ENCODE peak calls at places on chromosomes 6 and 20, in four cellular contexts. P is IMR-90, F is H9, K is H1. N is an unnamed sample.
A peak's percentile ranks its signal among the peaks of the same experiment; 100 is the strongest.

GRCh38 chr20:44600301-44600700 is 17.9 kb downstream of the PKIG start:
- DNase-seq in F (no peak), P (no peak), K (no peak), N (no peak)

GRCh38 chr6:40789143-40789764 is 202.1 kb upstream of the LRFN2 start:
- DNase-seq in K (no peak), F (no peak), P (no peak), N (peak; percentile 89)

GRCh38 chr6:127267742-127268588 is 1.3 kb downstream of the RNF146 start:
- DNase-seq in K (no peak), F (no peak), P (no peak), N (no peak)

GRCh38 chr6:73285674-73286283 is 22.8 kb upstream of the KHDC1 start:
- DNase-seq in K (no peak), P (peak; percentile 76), F (no peak), N (peak; percentile 64)

GRCh38 chr6:75656479-75656878 is 54.8 kb downstream of the SENP6 start:
- DNase-seq in F (no peak), K (no peak), P (no peak), N (no peak)

GRCh38 chr6:81465859-81466258 is 286.6 kb downstream of the TENT5A start:
- DNase-seq in F (no peak), P (peak; percentile 24), K (no peak), N (peak; percentile 47)

GRCh38 chr6:44247338-44248302 is 719 bp downstream of the HSP90AB1 start:
- DNase-seq in K (no peak), P (peak; percentile 38), F (no peak), N (peak; percentile 88)

GRCh38 chr6:81401970-81402690 is 350.4 kb downstream of the TENT5A start:
- DNase-seq in P (peak; percentile 52), F (no peak), K (no peak), N (no peak)

GRCh38 chr20:11229772-11230171 is 556.0 kb upstream of the JAG1 start:
- DNase-seq in K (no peak), F (no peak), P (peak; percentile 99), N (peak; percentile 72)

GRCh38 chr6:76885861-76886301 is 577.4 kb downstream of the HTR1B start:
- DNase-seq in F (no peak), P (peak; percentile 19), K (no peak), N (no peak)

GRCh38 chr20:50594591-50595432 is 84.6 kb downstream of the PTPN1 start:
- DNase-seq in F (peak; percentile 52), K (no peak), P (no peak), N (peak; percentile 74)

GRCh38 chr20:31713312-31714049 is 9.2 kb downstream of the BCL2L1 start:
- DNase-seq in K (no peak), P (peak; percentile 91), F (peak; percentile 56), N (peak; percentile 90)

GRCh38 chr20:14374191-14374590 is 36.8 kb upstream of the FLRT3 start:
- DNase-seq in K (no peak), P (no peak), F (no peak), N (peak; percentile 72)

GRCh38 chr20:50514750-50515149 is 4.6 kb downstream of the PTPN1 start:
- DNase-seq in P (no peak), F (no peak), K (no peak), N (no peak)

GRCh38 chr6:8803181-8803760 is 367.9 kb upstream of the SLC35B3 start:
- DNase-seq in K (no peak), P (no peak), F (no peak), N (no peak)

GRCh38 chr20:20856956-20857355 is 144.5 kb upstream of the RALGAPA2 start:
- DNase-seq in P (no peak), F (no peak), K (no peak), N (no peak)

GRCh38 chr6:22062807-22063408 is 233.9 kb downstream of the PRL start:
- DNase-seq in P (no peak), K (no peak), F (no peak), N (no peak)

GRCh38 chr6:152270301-152270925 is 366.7 kb downstream of the SYNE1 start:
- DNase-seq in K (no peak), P (peak; percentile 70), F (no peak), N (peak; percentile 81)

GRCh38 chr6:49969588-49969987 is at the start of gene DEFB113:
- DNase-seq in K (no peak), F (no peak), P (no peak), N (no peak)

GRCh38 chr20:36861875-36862801 is 13.8 kb upstream of the TLDC2 start:
- DNase-seq in P (peak; percentile 83), K (peak; percentile 61), F (peak; percentile 52), N (peak; percentile 71)

GRCh38 chr20:38635721-38636285 is 34.2 kb downstream of the ARHGAP40 start:
- DNase-seq in P (peak; percentile 32), K (no peak), F (no peak), N (no peak)

GRCh38 chr6:118283759-118284158 is 264.3 kb upstream of the PLN start:
- DNase-seq in K (no peak), F (no peak), P (peak; percentile 68), N (peak; percentile 57)

GRCh38 chr20:61436674-61437279 is 184.7 kb downstream of the CDH4 start:
- DNase-seq in P (peak; percentile 58), F (peak; percentile 96), K (peak; percentile 84), N (peak; percentile 100)

GRCh38 chr20:45012682-45013302 is 46.5 kb downstream of the STK4 start:
- DNase-seq in K (no peak), F (peak; percentile 59), P (peak; percentile 57), N (peak; percentile 82)

GRCh38 chr6:14658909-14659561 is 541.5 kb downstream of the CD83 start:
- DNase-seq in F (no peak), K (no peak), P (peak; percentile 83), N (peak; percentile 86)

GRCh38 chr20:51688600-51688999 is 79.6 kb downstream of the ATP9A start:
- DNase-seq in F (no peak), K (no peak), P (no peak), N (no peak)

GRCh38 chr6:2651966-2652365 is 98.8 kb downstream of the MYLK4 start:
- DNase-seq in P (no peak), K (no peak), F (no peak), N (no peak)
- H4K5ac ChIP-seq in P (no peak overlapping the region), K (no peak overlapping the region), F (no peak overlapping the region), N (no peak overlapping the region)

DNA sequence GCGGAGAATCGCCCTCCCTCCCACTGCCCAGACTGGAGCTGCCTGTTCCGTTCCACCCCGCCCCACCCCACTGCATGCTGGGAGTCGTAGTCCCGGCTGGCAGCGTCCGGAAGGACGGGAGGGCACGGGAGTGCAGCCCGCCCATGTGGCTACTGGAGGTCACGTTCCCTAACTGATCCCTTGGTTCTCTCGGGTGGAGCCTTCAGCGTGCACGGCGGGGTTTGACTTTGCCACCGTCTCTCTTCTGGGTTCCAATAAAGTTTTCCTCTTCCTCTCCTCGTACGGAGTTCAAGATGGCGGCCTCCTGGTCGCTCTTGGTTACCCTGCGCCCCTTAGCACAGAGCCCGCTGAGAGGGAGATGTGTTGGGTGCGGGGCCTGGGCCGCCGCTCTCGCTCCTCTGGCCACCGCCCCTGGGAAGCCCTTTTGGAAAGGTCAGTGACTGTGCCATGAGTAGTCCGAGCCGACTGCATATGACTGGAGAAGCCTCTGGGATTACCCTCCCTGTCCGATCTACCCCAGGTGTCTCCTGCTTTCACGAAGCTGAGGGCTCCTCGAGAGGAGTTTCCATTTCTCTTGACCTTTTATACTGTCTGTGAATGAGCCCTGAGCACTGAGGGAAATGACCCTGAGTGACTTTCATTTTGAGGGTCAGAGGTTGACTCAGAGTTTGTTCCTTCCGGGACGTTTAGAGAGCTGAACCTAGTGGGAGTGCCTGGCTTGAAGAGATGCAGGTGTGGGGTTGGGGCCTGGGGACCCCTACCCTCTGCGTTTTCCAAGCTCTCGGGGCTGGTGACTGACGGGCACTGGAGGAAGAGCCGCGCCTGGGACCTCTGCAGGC is at the start of gene AFG1L:
- DNase-seq in F (peak; percentile 95), P (peak; percentile 80), K (peak; percentile 94), N (peak; percentile 97)
- H3K4ac ChIP-seq in F (no peak within 1 kb of the TSS), P (peak within 1 kb of the TSS; percentile 97), K (no peak within 1 kb of the TSS), N (peak within 1 kb of the TSS; percentile 39)

GRCh38 chr6:153442096-153442495 is 311.0 kb upstream of the RGS17 start:
- DNase-seq in F (peak; percentile 36), K (no peak), P (no peak), N (peak; percentile 87)
- H4K5ac ChIP-seq in F (no peak overlapping the region), K (no peak overlapping the region), P (no peak overlapping the region), N (no peak overlapping the region)

GRCh38 chr6:138093632-138094031 is 13.6 kb downstream of the PERP start:
- DNase-seq in P (no peak), F (no peak), K (no peak), N (no peak)

GRCh38 chr6:138101946-138102731 is 5.1 kb downstream of the PERP start:
- DNase-seq in K (no peak), F (no peak), P (no peak), N (peak; percentile 96)

GRCh38 chr6:138099832-138100231 is 7.4 kb downstream of the PERP start:
- DNase-seq in F (no peak), P (peak; percentile 84), K (no peak), N (no peak)

GRCh38 chr6:138094260-138094659 is 13.0 kb downstream of the PERP start:
- DNase-seq in P (no peak), F (no peak), K (no peak), N (no peak)

GRCh38 chr6:138098306-138098705 is 8.9 kb downstream of the PERP start:
- DNase-seq in P (no peak), F (no peak), K (no peak), N (no peak)
- H3K4ac ChIP-seq in P (no peak overlapping the region), F (no peak overlapping the region), K (no peak overlapping the region), N (no peak overlapping the region)

GRCh38 chr20:25083141-25083772 is 1.3 kb upstream of the VSX1 start:
- DNase-seq in K (peak; percentile 60), P (no peak), F (peak; percentile 30), N (no peak)

GRCh38 chr20:25081730-25082497 is at the start of gene VSX1:
- DNase-seq in P (no peak), F (peak; percentile 42), K (peak; percentile 58), N (no peak)

GRCh38 chr20:25079171-25079570 is 2.8 kb downstream of the VSX1 start:
- DNase-seq in K (no peak), F (no peak), P (no peak), N (no peak)

GRCh38 chr20:25082498-25082873 is 545 bp upstream of the VSX1 start:
- DNase-seq in F (peak; percentile 31), P (no peak), K (peak; percentile 48), N (no peak)

DNA sequence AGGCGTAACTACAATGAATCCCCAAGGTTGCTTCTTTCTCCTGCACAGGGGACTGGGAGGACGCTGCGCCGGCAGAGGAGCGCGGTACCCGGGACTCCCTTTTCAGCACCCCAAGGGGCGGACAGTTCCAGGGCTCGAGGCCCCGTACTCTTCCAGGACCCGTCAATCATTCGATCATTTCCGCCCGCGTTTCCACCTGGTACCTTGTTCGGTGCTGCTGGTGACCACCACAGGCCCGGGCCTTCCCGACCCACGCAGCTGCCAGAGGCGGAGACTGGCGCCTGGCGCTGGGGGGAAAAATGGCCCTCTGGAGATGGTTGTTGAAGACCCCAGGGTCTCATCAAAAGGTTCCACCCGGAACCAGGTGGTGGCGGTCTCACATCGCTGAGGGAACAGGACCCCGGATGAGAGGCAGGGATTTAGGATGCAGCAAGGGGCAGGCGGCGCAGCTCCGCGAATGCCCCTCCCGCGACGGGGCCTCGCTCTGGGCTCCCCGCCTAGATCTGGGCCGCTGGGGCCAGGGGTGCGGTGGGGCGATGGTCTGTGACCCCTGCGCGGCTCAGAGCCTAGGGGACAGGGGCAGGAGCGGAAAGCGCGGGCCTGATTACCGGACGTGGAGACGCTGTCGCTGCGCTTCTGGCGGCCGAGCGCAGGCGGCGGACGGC is 744 bp downstream of the VSX1 start:
- DNase-seq in F (peak; percentile 78), K (peak; percentile 94), P (no peak), N (peak; percentile 83)
- H4K5ac ChIP-seq in F (no peak overlapping the region), K (no peak overlapping the region), P (no peak overlapping the region), N (no peak overlapping the region)